ENCODE peak calls at places on chromosomes 2 and 18, in nine cellular contexts. B, Q, W, I, G, D, K, P and E are unnamed samples.

GRCh38 chr2:177530513-177531039 is 138.0 kb downstream of the AGPS start:
- DNase-seq in B (no peak), Q (peak; percentile 72), W (no peak), I (no peak), G (peak; percentile 23), D (no peak), K (peak; percentile 52), P (no peak), E (no peak)

GRCh38 chr2:222298311-222299150 is at the start of gene PAX3:
- DNase-seq in B (peak; percentile 86), Q (no peak), W (no peak), I (no peak), G (no peak), D (no peak), K (peak; percentile 88), P (peak; percentile 74), E (no peak)

GRCh38 chr18:79121746-79122474 is 52.7 kb downstream of the ATP9B start:
- DNase-seq in B (no peak), Q (no peak), W (no peak), I (peak; percentile 1), G (no peak), D (peak; percentile 64), K (peak; percentile 79), P (no peak), E (no peak)

GRCh38 chr18:79466591-79466990 is 70.9 kb downstream of the NFATC1 start:
- DNase-seq in B (no peak), Q (no peak), W (no peak), I (no peak), G (no peak), D (no peak), K (no peak), P (no peak), E (no peak)

GRCh38 chr2:10901160-10901559 is 10.6 kb upstream of the KCNF1 start:
- DNase-seq in B (no peak), Q (no peak), W (no peak), I (peak; percentile 82), G (peak; percentile 72), D (peak; percentile 45), K (peak; percentile 19), P (no peak), E (peak; percentile 73)

GRCh38 chr18:54279477-54280205 is 10.3 kb downstream of the POLI start:
- DNase-seq in B (no peak), Q (no peak), W (no peak), I (no peak), G (no peak), D (no peak), K (no peak), P (no peak), E (no peak)

GRCh38 chr2:105977807-105978206 is 216.3 kb downstream of the UXS1 start:
- DNase-seq in B (no peak), Q (no peak), W (no peak), I (no peak), G (no peak), D (no peak), K (no peak), P (no peak), E (no peak)

GRCh38 chr2:136118819-136119716 is 1.1 kb upstream of the CXCR4 start:
- DNase-seq in B (peak; percentile 60), Q (peak; percentile 60), W (peak; percentile 8), I (no peak), G (peak; percentile 2), D (no peak), K (no peak), P (peak; percentile 66), E (no peak)

GRCh38 chr2:47862949-47863348 is 43.3 kb downstream of the FBXO11 start:
- DNase-seq in B (no peak), Q (no peak), W (no peak), I (no peak), G (no peak), D (no peak), K (no peak), P (no peak), E (no peak)

GRCh38 chr18:35045121-35045520 is 3.9 kb downstream of the MAPRE2 start:
- DNase-seq in B (no peak), Q (no peak), W (no peak), I (no peak), G (peak; percentile 77), D (peak; percentile 63), K (no peak), P (no peak), E (no peak)

GRCh38 chr2:150581717-150582472 is 94.4 kb upstream of the RND3 start:
- DNase-seq in B (no peak), Q (no peak), W (no peak), I (no peak), G (no peak), D (peak; percentile 46), K (no peak), P (no peak), E (no peak)
- H3K4me2 ChIP-seq in B (no peak overlapping the region), Q (no peak overlapping the region), W (no peak overlapping the region), I (no peak overlapping the region), G (no peak overlapping the region), D (peak overlapping the region; percentile 73), K (no peak overlapping the region), P (no peak overlapping the region), E (no peak overlapping the region)

DNA sequence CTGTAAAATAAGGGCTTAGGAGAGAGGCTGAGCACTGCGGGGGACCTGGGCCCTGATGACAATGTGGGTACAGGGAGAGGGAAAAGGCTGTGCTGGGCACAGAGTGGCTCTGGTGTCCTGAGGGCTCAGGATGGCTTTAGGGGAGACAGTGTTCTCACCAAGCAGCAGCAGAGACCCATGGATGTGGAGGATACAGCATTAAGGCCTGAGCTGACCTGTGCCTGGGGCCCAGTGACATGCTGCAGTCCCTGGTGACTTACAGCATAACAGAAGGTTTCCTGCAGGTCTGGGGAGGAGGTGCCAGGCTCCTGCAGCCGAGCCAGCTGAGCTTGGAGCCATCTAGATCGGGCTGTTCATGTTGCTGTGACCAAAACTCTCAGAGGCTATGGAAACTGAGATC is 191.3 kb upstream of the SMAD2 start:
- DNase-seq in B (no peak), Q (no peak), W (no peak), I (no peak), G (no peak), D (no peak), K (no peak), P (no peak), E (no peak)
- H3K27me3 ChIP-seq in B (no peaks in the 10 kb centered on the region), Q (no peaks in the 10 kb centered on the region), W (no peaks in the 10 kb centered on the region), I (no peaks in the 10 kb centered on the region), G (peaks cover 40% of the 10 kb centered on the region), D (peaks cover 6% of the 10 kb centered on the region), K (peaks cover 10% of the 10 kb centered on the region), P (no peaks in the 10 kb centered on the region), E (peaks cover 11% of the 10 kb centered on the region)

GRCh38 chr2:63755980-63756379 is 85.7 kb upstream of the UGP2 start:
- DNase-seq in B (no peak), Q (no peak), W (no peak), I (peak; percentile 4), G (peak; percentile 10), D (peak; percentile 77), K (peak; percentile 63), P (no peak), E (peak; percentile 68)
- H3K4me2 ChIP-seq in B (no peak overlapping the region), Q (no peak overlapping the region), W (no peak overlapping the region), I (no peak overlapping the region), G (no peak overlapping the region), D (peak overlapping the region; percentile 74), K (peak overlapping the region; percentile 9), P (no peak overlapping the region), E (no peak overlapping the region)

GRCh38 chr18:74457043-74457742 is at the start of gene DIPK1C:
- DNase-seq in B (no peak), Q (no peak), W (no peak), I (no peak), G (no peak), D (no peak), K (no peak), P (peak; percentile 69), E (no peak)
- H3K27me3 ChIP-seq in B (peaks cover 27% of the 10 kb centered on the region), Q (peaks cover 22% of the 10 kb centered on the region), W (peaks cover 5% of the 10 kb centered on the region), I (peaks cover 36% of the 10 kb centered on the region), G (peaks cover 72% of the 10 kb centered on the region), D (peaks cover 59% of the 10 kb centered on the region), K (peaks cover 51% of the 10 kb centered on the region), P (peaks cover 50% of the 10 kb centered on the region), E (peaks cover 77% of the 10 kb centered on the region)

DNA sequence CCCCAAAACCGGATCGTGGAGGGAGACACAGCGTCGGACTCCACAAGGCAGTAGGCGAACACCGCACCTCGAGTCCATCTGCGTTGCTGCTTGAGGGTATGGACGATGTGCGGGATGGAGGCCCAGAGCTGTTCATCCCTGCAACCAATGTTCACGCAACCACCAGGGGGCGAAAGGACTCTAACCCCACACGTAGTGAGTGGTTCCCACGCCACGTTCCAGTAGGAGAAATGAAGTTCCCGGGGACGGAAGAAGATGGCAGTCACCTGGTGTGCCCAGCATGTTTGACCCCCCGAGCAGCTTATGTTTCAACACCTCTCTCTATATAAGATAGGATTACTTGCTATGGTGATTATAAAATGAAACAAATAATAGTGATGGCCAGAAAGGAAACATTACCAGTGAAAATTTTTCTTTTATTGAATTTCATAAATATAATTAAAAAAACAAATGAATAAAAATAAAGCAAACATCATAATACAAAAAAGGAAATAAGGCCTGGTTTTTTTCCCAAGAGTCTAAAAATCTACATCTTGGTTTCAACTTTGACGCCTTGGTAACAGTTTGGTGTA is 184.3 kb downstream of the SH3BP4 start:
- DNase-seq in B (peak; percentile 79), Q (peak; percentile 85), W (peak; percentile 65), I (peak; percentile 40), G (peak; percentile 81), D (peak; percentile 82), K (peak; percentile 46), P (peak; percentile 89), E (peak; percentile 86)
- H3K4me2 ChIP-seq in B (no peak overlapping the region), Q (no peak overlapping the region), W (no peak overlapping the region), I (peak overlapping the region; percentile 18), G (no peak overlapping the region), D (peak overlapping the region; percentile 77), K (no peak overlapping the region), P (no peak overlapping the region), E (peak overlapping the region; percentile 49)

DNA sequence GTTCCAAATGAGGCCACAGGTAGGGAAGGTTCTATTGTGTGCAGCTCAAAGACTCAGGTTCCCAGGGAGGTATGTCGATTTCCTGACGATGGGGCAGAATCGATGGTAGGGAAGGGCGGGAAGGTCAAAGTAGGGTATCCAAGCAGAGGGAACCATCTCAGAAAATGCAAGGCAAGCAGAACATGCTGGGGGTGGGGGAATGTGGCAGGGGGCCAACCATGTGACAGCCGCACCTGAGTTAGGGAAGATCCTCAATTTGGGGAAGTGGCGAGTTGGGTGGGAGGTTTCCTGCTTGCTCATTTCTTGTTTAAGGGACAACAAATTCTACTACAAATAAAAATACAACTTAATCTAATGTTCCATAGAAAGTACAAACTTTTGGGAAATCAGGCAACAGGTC is 21.7 kb upstream of the GRP start:
- DNase-seq in B (no peak), Q (no peak), W (no peak), I (no peak), G (no peak), D (no peak), K (no peak), P (no peak), E (no peak)
- H3K27me3 ChIP-seq in B (no peaks in the 10 kb centered on the region), Q (no peaks in the 10 kb centered on the region), W (no peaks in the 10 kb centered on the region), I (peaks cover 4% of the 10 kb centered on the region), G (peaks cover 46% of the 10 kb centered on the region), D (peaks cover 41% of the 10 kb centered on the region), K (peaks cover 30% of the 10 kb centered on the region), P (no peaks in the 10 kb centered on the region), E (peaks cover 63% of the 10 kb centered on the region)

DNA sequence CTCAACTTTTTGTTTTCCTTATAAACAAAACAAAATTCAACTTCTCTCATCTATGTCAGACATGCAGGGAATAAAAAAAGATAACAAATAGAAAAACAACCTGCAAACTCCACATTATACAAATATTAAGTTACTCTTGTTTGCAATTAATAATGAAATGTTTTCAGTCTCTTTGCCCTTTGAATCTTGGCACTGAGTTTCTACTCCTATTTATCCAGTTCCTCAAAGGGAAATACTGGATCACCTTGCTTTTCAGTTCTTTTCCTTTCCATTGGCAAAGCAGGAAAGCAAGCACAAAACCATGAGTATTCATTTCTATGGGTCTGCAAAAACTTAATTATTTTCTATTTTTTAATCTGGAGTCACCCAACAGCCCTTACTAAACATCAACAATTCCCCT is 23.6 kb downstream of the KANSL1L start:
- DNase-seq in B (no peak), Q (no peak), W (no peak), I (no peak), G (no peak), D (no peak), K (no peak), P (no peak), E (no peak)
- H3K4me2 ChIP-seq in B (no peak overlapping the region), Q (no peak overlapping the region), W (no peak overlapping the region), I (no peak overlapping the region), G (no peak overlapping the region), D (no peak overlapping the region), K (no peak overlapping the region), P (no peak overlapping the region), E (no peak overlapping the region)